ENCODE peak calls at places on chromosomes 4 and X, in four cellular contexts. J is PC-3, N is suprapubic skin, P is heart left ventricle. F is an unnamed sample.

GRCh38 chrX:47321386-47321785 is 49.0 kb upstream of the ZNF157 start:
- DNase-seq in J (no peak), N (peak; percentile 64), P (peak; percentile 50), F (peak; percentile 46)

GRCh38 chr4:170423137-170423536 is 333.4 kb upstream of the AADAT start:
- DNase-seq in P (no peak), N (no peak), J (peak; percentile 85), F (no peak)

GRCh38 chrX:72180539-72180938 is 1.0 kb upstream of the PIN4 start:
- DNase-seq in N (no peak), P (no peak), J (no peak), F (no peak)

GRCh38 chrX:124506031-124506430 is 159.7 kb downstream of the SH2D1A start:
- DNase-seq in J (no peak), N (no peak), P (no peak), F (no peak)

GRCh38 chr4:126526335-126526734 is 1106.4 kb upstream of the INTU start:
- DNase-seq in N (no peak), P (no peak), J (no peak), F (no peak)

GRCh38 chrX:26026179-26026578 is 112.0 kb upstream of the MAGEB18 start:
- DNase-seq in P (no peak), N (no peak), J (no peak), F (no peak)

GRCh38 chr4:16722386-16722785 is 176.1 kb downstream of the LDB2 start:
- DNase-seq in N (no peak), J (peak; percentile 48), P (no peak), F (no peak)

GRCh38 chrX:110569506-110569905 is 210.9 kb downstream of the RTL9 start:
- DNase-seq in N (no peak), J (peak; percentile 5), P (no peak), F (no peak)

GRCh38 chr4:94202769-94203168 is 4.9 kb upstream of the SMARCAD1 start:
- DNase-seq in J (no peak), N (no peak), P (no peak), F (no peak)

DNA sequence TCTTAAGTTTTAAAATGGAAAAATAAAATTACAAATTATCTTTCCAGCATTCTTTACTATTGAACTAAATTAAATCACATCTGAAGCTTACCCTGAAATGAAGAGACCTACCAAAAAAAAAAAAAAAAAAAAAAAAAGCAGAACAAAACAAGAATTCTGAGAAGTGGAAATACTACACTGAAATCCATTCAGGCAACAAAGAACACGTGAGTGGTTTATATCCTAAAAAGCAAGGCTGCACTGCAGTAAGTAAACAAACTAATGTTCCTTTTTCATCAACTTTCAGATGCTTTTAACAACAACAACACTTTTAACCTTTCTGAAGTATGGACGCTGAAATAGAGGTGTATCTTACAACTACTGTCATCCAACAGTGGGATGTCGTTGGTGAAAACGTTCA is 7.5 kb downstream of the FRYL start:
- DNase-seq in J (no peak), N (no peak), P (no peak), F (no peak)
- H3K4me1 ChIP-seq in J (peaks cover 36% of the 10 kb centered on the region), N (peaks cover 31% of the 10 kb centered on the region), P (peaks cover 72% of the 10 kb centered on the region), F (peaks cover 61% of the 10 kb centered on the region)

GRCh38 chr4:88597970-88598369 is 5.7 kb downstream of the HERC3 start:
- DNase-seq in N (no peak), P (no peak), J (no peak), F (no peak)
- H3K4me1 ChIP-seq in N (peaks cover 50% of the 10 kb centered on the region), P (peaks cover 62% of the 10 kb centered on the region), J (peaks cover 36% of the 10 kb centered on the region), F (peaks cover 44% of the 10 kb centered on the region)

GRCh38 chr4:95541094-95541493 is 7.7 kb downstream of the UNC5C start:
- DNase-seq in P (no peak), J (no peak), N (no peak), F (no peak)
- H3K4me1 ChIP-seq in P (peaks cover 2% of the 10 kb centered on the region), J (no peaks in the 10 kb centered on the region), N (no peaks in the 10 kb centered on the region), F (no peaks in the 10 kb centered on the region)

DNA sequence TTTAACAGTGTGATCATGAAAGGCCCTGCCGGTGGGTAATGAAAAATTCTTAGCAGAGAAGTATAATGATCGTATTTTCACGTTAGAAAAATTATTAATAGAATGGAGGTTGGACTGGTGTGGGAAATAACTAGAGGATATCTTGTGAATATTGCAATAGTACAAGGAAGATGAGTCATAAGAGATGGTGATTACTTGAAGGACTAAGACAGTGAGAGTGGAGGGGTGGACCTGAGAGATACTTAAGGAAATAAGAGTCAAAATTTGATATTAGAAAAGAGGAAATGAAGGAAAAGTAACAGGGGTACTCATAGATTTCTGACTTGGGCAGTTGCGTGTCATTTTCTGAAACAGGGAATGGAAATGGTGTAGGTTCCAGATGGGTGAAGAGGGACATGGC is 1.8 kb upstream of the USP53 start:
- DNase-seq in N (no peak), J (no peak), P (no peak), F (no peak)
- H3K4me1 ChIP-seq in N (peaks cover 41% of the 10 kb centered on the region), J (peaks cover 28% of the 10 kb centered on the region), P (peaks cover 29% of the 10 kb centered on the region), F (peaks cover 5% of the 10 kb centered on the region)

GRCh38 chr4:39770471-39770870 is 72.5 kb downstream of the UBE2K start:
- DNase-seq in J (no peak), P (no peak), N (no peak), F (no peak)
- H3K4me1 ChIP-seq in J (no peaks in the 10 kb centered on the region), P (no peaks in the 10 kb centered on the region), N (no peaks in the 10 kb centered on the region), F (no peaks in the 10 kb centered on the region)

DNA sequence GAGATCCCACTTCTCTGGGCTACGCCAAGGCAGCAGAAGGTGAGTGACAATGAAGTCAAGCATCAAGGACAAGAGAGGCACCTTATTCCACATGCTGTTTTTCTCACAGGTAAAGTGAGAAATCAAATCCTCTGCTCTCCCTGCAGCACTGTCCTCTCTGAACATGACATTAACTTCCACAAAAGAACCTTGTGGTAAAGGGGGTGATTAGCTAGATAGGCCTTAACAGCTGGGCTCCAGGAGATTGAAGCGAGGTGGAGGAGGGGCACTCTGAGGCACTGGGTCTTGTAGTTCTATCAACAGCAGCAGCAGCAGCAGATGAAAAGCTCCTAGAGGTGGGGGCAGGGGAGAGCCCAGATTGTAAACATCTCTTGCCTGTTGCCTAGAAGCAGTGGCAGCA is 96.8 kb upstream of the CXXC4 start:
- DNase-seq in J (no peak), P (peak; percentile 13), N (no peak), F (peak; percentile 35)
- H3K4me1 ChIP-seq in J (no peaks in the 10 kb centered on the region), P (peaks cover 7% of the 10 kb centered on the region), N (no peaks in the 10 kb centered on the region), F (peaks cover 7% of the 10 kb centered on the region)

GRCh38 chr4:108535757-108536156 is 84.6 kb upstream of the RPL34 start:
- DNase-seq in P (peak; percentile 17), N (no peak), J (no peak), F (no peak)
- H3K4me1 ChIP-seq in P (peaks cover 9% of the 10 kb centered on the region), N (no peaks in the 10 kb centered on the region), J (no peaks in the 10 kb centered on the region), F (peaks cover 12% of the 10 kb centered on the region)

DNA sequence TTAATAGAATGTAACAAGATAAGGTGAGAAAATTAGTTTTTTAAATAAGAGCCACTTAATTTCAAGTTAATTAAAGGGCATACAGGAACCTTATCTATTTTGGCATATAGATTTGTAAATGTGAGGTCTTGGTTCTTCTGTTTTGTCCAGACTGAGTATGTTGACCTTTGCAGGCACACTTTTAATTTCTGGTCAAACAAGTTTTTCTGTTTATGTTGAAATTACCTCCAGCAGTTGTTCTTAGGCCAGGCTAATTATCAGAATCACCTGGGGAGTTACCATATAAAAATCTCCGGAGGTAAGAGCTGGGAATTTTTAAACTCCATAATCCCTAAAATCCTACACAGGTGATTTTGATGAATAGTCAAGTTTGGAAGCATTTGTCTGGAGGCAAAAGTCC is 227.4 kb upstream of the ANKRD50 start:
- DNase-seq in N (no peak), P (no peak), J (peak; percentile 62), F (no peak)
- H3K4me1 ChIP-seq in N (peaks cover 38% of the 10 kb centered on the region), P (peaks cover 38% of the 10 kb centered on the region), J (peaks cover 61% of the 10 kb centered on the region), F (peaks cover 28% of the 10 kb centered on the region)

DNA sequence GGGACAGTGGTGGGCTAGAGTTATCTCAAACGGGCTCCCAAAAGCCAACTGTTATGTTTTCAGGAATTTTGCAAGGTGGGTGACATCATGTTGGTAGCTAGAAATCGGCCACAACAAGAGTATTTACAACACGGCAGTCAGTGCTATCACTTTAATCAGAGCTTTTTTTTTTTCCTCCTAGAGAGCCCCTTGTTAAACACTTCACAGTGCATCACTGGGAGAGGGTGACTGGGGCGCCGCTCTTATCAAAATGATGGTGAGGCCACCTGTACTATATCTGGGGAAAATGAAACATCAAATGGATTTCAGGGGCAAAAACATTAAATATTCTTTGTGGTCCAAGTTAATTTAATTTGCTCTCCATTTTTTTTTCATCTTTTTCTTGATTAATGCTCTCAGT is 44.9 kb downstream of the MAMLD1 start:
- DNase-seq in N (no peak), P (no peak), J (no peak), F (no peak)
- H3K4me1 ChIP-seq in N (no peaks in the 10 kb centered on the region), P (peaks cover 22% of the 10 kb centered on the region), J (no peaks in the 10 kb centered on the region), F (no peaks in the 10 kb centered on the region)